ENCODE peak calls at places on chromosomes 4 and X, in five cellular contexts. O is mesenchymal stem cell, U is thyroid gland, N is SJCRH30, G is epithelial cell of esophagus. R is an unnamed sample.

GRCh38 chr4:158255727-158256324 is 45.5 kb downstream of the TMEM144 start:
- DNase-seq in O (peak), U (no peak), N (no peak), G (peak), R (no peak)

GRCh38 chrX:49042581-49043219 is 457 bp downstream of the TFE3 start:
- DNase-seq in O (no peak), U (no peak), N (no peak), G (no peak), R (no peak)

GRCh38 chr4:181807771-181808170 is 435.4 kb upstream of the TENM3 start:
- DNase-seq in O (no peak), U (no peak), N (no peak), G (no peak), R (no peak)

GRCh38 chr4:148634476-148634875 is 192.3 kb upstream of the NR3C2 start:
- DNase-seq in O (no peak), U (no peak), N (peak), G (peak), R (no peak)

GRCh38 chr4:41832961-41833360 is 84.4 kb upstream of the PHOX2B start:
- DNase-seq in O (peak), U (no peak), N (no peak), G (peak), R (no peak)

GRCh38 chr4:89134775-89135319 is 23.5 kb downstream of the TIGD2 start:
- DNase-seq in O (peak), U (no peak), N (no peak), G (peak), R (no peak)

GRCh38 chr4:150746156-150746555 is 164.2 kb downstream of the MAB21L2 start:
- DNase-seq in O (peak), U (no peak), N (no peak), G (peak), R (no peak)

GRCh38 chr4:38157592-38157991 is 197.4 kb downstream of the PTTG2 start:
- DNase-seq in O (no peak), U (no peak), N (peak), G (peak), R (no peak)

GRCh38 chrX:56974408-56974807 is 20.9 kb downstream of the SPIN3 start:
- DNase-seq in O (no peak), U (no peak), N (no peak), G (peak), R (no peak)

GRCh38 chrX:143854006-143854405 is 29.9 kb upstream of the UBE2NL start:
- DNase-seq in O (peak), U (no peak), N (no peak), G (peak), R (no peak)

GRCh38 chrX:37378399-37378798 is 29.2 kb downstream of the PRRG1 start:
- DNase-seq in O (peak), U (no peak), N (no peak), G (peak), R (no peak)

GRCh38 chr4:1556541-1557220 is 127.4 kb downstream of the FAM53A start:
- DNase-seq in O (no peak), U (no peak), N (no peak), G (no peak), R (no peak)

GRCh38 chrX:68429216-68429615 is 4.1 kb downstream of the OPHN1 start:
- DNase-seq in O (peak), U (no peak), N (no peak), G (peak), R (no peak)

GRCh38 chr4:64538219-64538618 is 129.0 kb upstream of the TECRL start:
- DNase-seq in O (no peak), U (no peak), N (no peak), G (no peak), R (no peak)

GRCh38 chr4:156946508-156947197 is 24.9 kb downstream of the PDGFC start:
- DNase-seq in O (peak), U (no peak), N (no peak), G (peak), R (no peak)

GRCh38 chr4:95362906-95363578 is 185.7 kb downstream of the UNC5C start:
- DNase-seq in O (peak), U (no peak), N (peak), G (peak), R (no peak)

GRCh38 chr4:162523171-162523570 is 359.4 kb upstream of the FSTL5 start:
- DNase-seq in O (no peak), U (no peak), N (no peak), G (no peak), R (no peak)

R was measured in activated CD8-positive, alpha-beta memory T cell treated with anti-CD3 and anti-CD28 coated beads for 24 hours.